ENCODE peak calls at places on chromosomes 6 and 20, in six cellular contexts. L is Caco-2, T is progenitor cell of endocrine pancreas, K is NCI-H524, G is T1000, Q is NCI-H748 treated with DMSO at 0.1 percent for 48 hours. Z is an unnamed sample.

GRCh38 chr6:31663961-31664789 is 622 bp downstream of the GPANK1 start:
- DNase-seq in L (no peak), T (no peak), K (no peak), G (peak; percentile 28), Q (no peak), Z (no peak)

GRCh38 chr6:146545608-146546007 is 2.0 kb downstream of the RAB32 start:
- DNase-seq in L (no peak), T (no peak), K (no peak), G (no peak), Q (no peak), Z (no peak)

GRCh38 chr6:16049178-16049577 is 79.7 kb upstream of the MYLIP start:
- DNase-seq in L (no peak), T (no peak), K (no peak), G (no peak), Q (no peak), Z (no peak)

GRCh38 chr6:23176883-23177282 is 607.5 kb downstream of the HDGFL1 start:
- DNase-seq in L (no peak), T (no peak), K (no peak), G (no peak), Q (peak; percentile 85), Z (peak; percentile 4)

GRCh38 chr6:146912730-146913680 is 291.2 kb upstream of the STXBP5 start:
- DNase-seq in L (no peak), T (no peak), K (no peak), G (no peak), Q (no peak), Z (no peak)

GRCh38 chr20:45011108-45011526 is 44.8 kb downstream of the STK4 start:
- DNase-seq in L (peak; percentile 70), T (peak; percentile 15), K (peak; percentile 72), G (peak; percentile 18), Q (peak; percentile 2), Z (peak; percentile 57)

GRCh38 chr6:48733581-48733980 is 622.6 kb upstream of the PTCHD4 start:
- DNase-seq in L (no peak), T (no peak), K (no peak), G (no peak), Q (no peak), Z (no peak)

GRCh38 chr6:157151989-157152388 is 171.3 kb downstream of the TMEM242 start:
- DNase-seq in L (no peak), T (no peak), K (no peak), G (no peak), Q (no peak), Z (no peak)

GRCh38 chr20:57657537-57658446 is 37.6 kb upstream of the ZBP1 start:
- DNase-seq in L (peak; percentile 41), T (no peak), K (no peak), G (no peak), Q (no peak), Z (no peak)

GRCh38 chr6:159790947-159791598 is 806 bp downstream of the MRPL18 start:
- DNase-seq in L (no peak), T (no peak), K (no peak), G (no peak), Q (no peak), Z (no peak)

GRCh38 chr20:32427996-32428395 is 69.9 kb downstream of the ASXL1 start:
- DNase-seq in L (no peak), T (no peak), K (no peak), G (no peak), Q (no peak), Z (no peak)

GRCh38 chr6:71745525-71745924 is 140.8 kb upstream of the RIMS1 start:
- DNase-seq in L (no peak), T (no peak), K (no peak), G (no peak), Q (no peak), Z (no peak)

GRCh38 chr20:16476032-16476431 is 97.2 kb downstream of the KIF16B start:
- DNase-seq in L (peak; percentile 43), T (no peak), K (peak; percentile 68), G (no peak), Q (peak; percentile 56), Z (peak; percentile 82)

GRCh38 chr6:6654599-6655575 is 66.4 kb downstream of the LY86 start:
- DNase-seq in L (no peak), T (no peak), K (no peak), G (no peak), Q (no peak), Z (no peak)

GRCh38 chr6:31139599-31139998 is 733 bp upstream of the PSORS1C2 start:
- DNase-seq in L (no peak), T (no peak), K (no peak), G (no peak), Q (no peak), Z (no peak)

GRCh38 chr6:52376763-52377162 is 14.8 kb downstream of the PAQR8 start:
- DNase-seq in L (no peak), T (no peak), K (no peak), G (no peak), Q (no peak), Z (no peak)

GRCh38 chr6:85923013-85923430 is 280.3 kb upstream of the SYNCRIP start:
- DNase-seq in L (no peak), T (peak; percentile 14), K (peak; percentile 78), G (peak; percentile 44), Q (peak; percentile 58), Z (peak; percentile 67)

GRCh38 chr6:139743629-139744028 is 369.2 kb upstream of the CITED2 start:
- DNase-seq in L (no peak), T (no peak), K (no peak), G (no peak), Q (no peak), Z (no peak)

GRCh38 chr6:133040025-133040838 is 200.9 kb upstream of the EYA4 start:
- DNase-seq in L (no peak), T (no peak), K (peak; percentile 26), G (no peak), Q (no peak), Z (no peak)

GRCh38 chr6:165231177-165231576 is 78.2 kb downstream of the C6orf118 start:
- DNase-seq in L (no peak), T (no peak), K (peak; percentile 39), G (no peak), Q (no peak), Z (no peak)

GRCh38 chr6:36986704-36987047 is 680 bp upstream of the MTCH1 start:
- DNase-seq in L (no peak), T (no peak), K (no peak), G (no peak), Q (no peak), Z (no peak)

GRCh38 chr20:49431345-49431744 is 51.1 kb downstream of the KCNB1 start:
- DNase-seq in L (no peak), T (no peak), K (no peak), G (no peak), Q (no peak), Z (no peak)

GRCh38 chr6:64439274-64439673 is 803.7 kb downstream of the PHF3 start:
- DNase-seq in L (no peak), T (no peak), K (no peak), G (no peak), Q (no peak), Z (no peak)

GRCh38 chr6:3825851-3826581 is 23.2 kb upstream of the FAM50B start:
- DNase-seq in L (no peak), T (no peak), K (no peak), G (peak; percentile 84), Q (no peak), Z (no peak)

GRCh38 chr6:4402477-4402976 is 267.2 kb upstream of the ECI2 start:
- DNase-seq in L (no peak), T (no peak), K (no peak), G (no peak), Q (no peak), Z (no peak)

Z was measured in NCI-H510A treated with DMSO at 0.1 percent for 48 hours.